ENCODE peak calls at places on chromosome 9, in six cellular contexts. F is aorta, L is thyroid gland, P is astrocyte of the cerebellum, U is right cardiac atrium, J is neuronal stem cell. H is an unnamed sample.

GRCh38 chr9:79083621-79084020 is 488.1 kb upstream of the TLE4 start:
- DNase-seq in U (no peak), J (no peak), F (no peak), P (no peak), L (no peak), H (no peak)

GRCh38 chr9:134010774-134011173 is 14.5 kb upstream of the BRD3OS start:
- DNase-seq in P (no peak), U (no peak), J (no peak), F (no peak), L (peak; percentile 71), H (peak; percentile 75)

GRCh38 chr9:116096853-116097252 is 56.7 kb upstream of the PAPPA start:
- DNase-seq in F (no peak), L (no peak), U (no peak), J (no peak), P (no peak), H (no peak)

GRCh38 chr9:134617246-134617645 is 24.4 kb upstream of the COL5A1 start:
- DNase-seq in L (no peak), F (peak; percentile 25), P (no peak), U (peak; percentile 5), J (no peak), H (no peak)

GRCh38 chr9:98964911-98965336 is 21.2 kb downstream of the COL15A1 start:
- DNase-seq in F (no peak), P (no peak), L (no peak), U (peak; percentile 68), J (no peak), H (no peak)

GRCh38 chr9:108486791-108487190 is 369.0 kb downstream of the ACTL7B start:
- DNase-seq in F (no peak), P (no peak), J (no peak), U (no peak), L (no peak), H (no peak)

GRCh38 chr9:83538172-83538889 is at the start of gene FRMD3:
- DNase-seq in U (peak; percentile 93), F (peak; percentile 92), J (peak; percentile 78), L (peak; percentile 91), P (peak; percentile 39), H (peak; percentile 85)

GRCh38 chr9:129223551-129224208 is 45.6 kb upstream of the IER5L start:
- DNase-seq in U (no peak), L (peak; percentile 26), F (no peak), P (no peak), J (no peak), H (no peak)

GRCh38 chr9:3887798-3888495 is 362.1 kb upstream of the RFX3 start:
- DNase-seq in U (no peak), P (no peak), F (no peak), L (no peak), J (no peak), H (no peak)

GRCh38 chr9:15501179-15501578 is 9.6 kb downstream of the PSIP1 start:
- DNase-seq in J (no peak), U (no peak), P (no peak), L (no peak), F (no peak), H (no peak)

GRCh38 chr9:87622098-87622497 is 103.8 kb upstream of the CTSL start:
- DNase-seq in J (no peak), P (no peak), F (no peak), U (no peak), L (no peak), H (no peak)

GRCh38 chr9:2655411-2655901 is 33.9 kb downstream of the VLDLR start:
- DNase-seq in P (peak; percentile 78), J (no peak), U (no peak), L (no peak), F (no peak), H (no peak)

GRCh38 chr9:87682618-87683017 is 43.3 kb upstream of the CTSL start:
- DNase-seq in F (no peak), P (no peak), L (no peak), U (no peak), J (no peak), H (peak; percentile 87)

GRCh38 chr9:78288214-78288892 is 8.6 kb upstream of the PSAT1 start:
- DNase-seq in J (no peak), P (no peak), F (no peak), L (no peak), U (no peak), H (no peak)

GRCh38 chr9:136081826-136082495 is 13.1 kb downstream of the NACC2 start:
- DNase-seq in U (peak; percentile 33), L (no peak), P (no peak), J (no peak), F (peak; percentile 67), H (no peak)

GRCh38 chr9:98219794-98220370 is 27.4 kb upstream of the CORO2A start:
- DNase-seq in L (no peak), P (no peak), J (no peak), F (no peak), U (no peak), H (no peak)

GRCh38 chr9:130237071-130237470 is 28.5 kb upstream of the HMCN2 start:
- DNase-seq in F (peak; percentile 55), U (no peak), J (no peak), L (no peak), P (no peak), H (no peak)

GRCh38 chr9:108844856-108845255 is 10.9 kb downstream of the ACTL7B start:
- DNase-seq in F (no peak), P (no peak), J (no peak), U (no peak), L (no peak), H (no peak)

GRCh38 chr9:976258-976804 is at the start of gene DMRT3:
- DNase-seq in J (peak; percentile 59), P (no peak), F (no peak), L (peak; percentile 73), U (no peak), H (no peak)

GRCh38 chr9:69584746-69585145 is 87.4 kb downstream of the APBA1 start:
- DNase-seq in F (no peak), P (no peak), U (no peak), L (no peak), J (no peak), H (no peak)

GRCh38 chr9:112072721-112073553 is 102.2 kb downstream of the SUSD1 start:
- DNase-seq in J (no peak), F (no peak), U (no peak), P (peak; percentile 67), L (no peak), H (no peak)

GRCh38 chr9:112064871-112065270 is 110.2 kb downstream of the SUSD1 start:
- DNase-seq in U (no peak), F (no peak), P (no peak), L (no peak), J (no peak), H (no peak)

GRCh38 chr9:112074250-112075008 is 100.7 kb downstream of the SUSD1 start:
- DNase-seq in L (peak; percentile 58), U (peak; percentile 75), P (peak; percentile 83), J (peak; percentile 63), F (no peak), H (peak; percentile 69)

GRCh38 chr9:112065781-112066606 is 109.1 kb downstream of the SUSD1 start:
- DNase-seq in U (no peak), F (no peak), P (peak; percentile 53), J (no peak), L (peak; percentile 44), H (peak; percentile 71)

DNA sequence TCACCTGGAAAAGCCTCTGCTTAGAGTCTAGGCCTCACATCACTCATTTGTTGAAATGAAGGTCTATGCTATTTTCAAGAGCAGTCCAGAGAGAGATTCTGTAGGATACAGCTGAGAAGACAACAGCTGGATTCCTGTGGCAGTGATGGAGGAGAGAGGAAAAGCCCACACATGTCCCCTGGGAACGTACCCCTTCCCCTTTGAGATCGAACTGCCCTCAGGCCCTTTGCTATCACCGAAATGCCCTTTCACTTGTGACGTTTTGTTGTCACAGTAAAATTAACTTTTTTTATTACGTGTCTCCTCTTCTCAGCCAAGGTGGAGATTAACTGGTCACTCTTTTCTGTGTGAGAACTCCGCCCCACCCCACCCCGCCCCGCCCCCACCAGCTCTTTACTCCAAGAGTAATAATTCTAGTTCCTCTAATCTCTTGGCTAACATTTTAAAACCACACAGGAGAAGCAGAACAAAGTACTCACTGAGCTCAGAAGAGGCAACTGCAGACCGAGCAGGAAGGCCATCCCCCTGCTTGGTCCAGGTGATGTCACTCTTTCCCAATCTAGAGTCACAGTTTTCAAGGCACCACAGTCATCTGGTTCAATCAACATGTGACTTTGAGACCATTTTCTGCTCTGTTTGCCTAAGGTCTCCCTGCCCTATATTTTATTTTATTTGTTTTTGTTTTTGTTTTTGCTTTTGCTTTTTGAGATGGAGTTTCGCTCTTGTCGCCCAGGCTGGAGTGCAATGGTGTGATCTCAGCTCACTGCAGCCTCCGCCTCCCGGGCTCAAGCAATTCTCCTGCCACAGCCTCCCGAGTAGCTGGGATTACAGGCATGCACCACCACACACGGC is 105.6 kb downstream of the SUSD1 start:
- DNase-seq in J (no peak), P (no peak), L (no peak), F (no peak), U (no peak), H (peak; percentile 69)
- H3K4me3 ChIP-seq in J (no peak overlapping the region), P (no peak overlapping the region), L (no peak overlapping the region), F (no peak overlapping the region), U (no peak overlapping the region), H (no peak overlapping the region)

GRCh38 chr9:93827545-93828330 is 127.4 kb downstream of the BARX1 start:
- DNase-seq in P (peak; percentile 11), U (peak; percentile 70), J (peak; percentile 60), F (peak; percentile 82), L (peak; percentile 50), H (peak; percentile 72)
- H3K4me3 ChIP-seq in P (peak overlapping the region; percentile 29), U (peak overlapping the region; percentile 33), J (peak overlapping the region; percentile 38), F (peak overlapping the region; percentile 18), L (no peak overlapping the region), H (no peak overlapping the region)

GRCh38 chr9:17433526-17433925 is 145.3 kb upstream of the SH3GL2 start:
- DNase-seq in L (no peak), U (no peak), J (no peak), P (no peak), F (no peak), H (no peak)

GRCh38 chr9:17437813-17438212 is 141.1 kb upstream of the SH3GL2 start:
- DNase-seq in L (no peak), J (no peak), U (no peak), P (no peak), F (no peak), H (no peak)

GRCh38 chr9:17436854-17437253 is 142.0 kb upstream of the SH3GL2 start:
- DNase-seq in L (no peak), F (no peak), U (no peak), P (no peak), J (no peak), H (no peak)
- H3K4me3 ChIP-seq in L (no peak overlapping the region), F (no peak overlapping the region), U (no peak overlapping the region), P (no peak overlapping the region), J (no peak overlapping the region), H (no peak overlapping the region)

DNA sequence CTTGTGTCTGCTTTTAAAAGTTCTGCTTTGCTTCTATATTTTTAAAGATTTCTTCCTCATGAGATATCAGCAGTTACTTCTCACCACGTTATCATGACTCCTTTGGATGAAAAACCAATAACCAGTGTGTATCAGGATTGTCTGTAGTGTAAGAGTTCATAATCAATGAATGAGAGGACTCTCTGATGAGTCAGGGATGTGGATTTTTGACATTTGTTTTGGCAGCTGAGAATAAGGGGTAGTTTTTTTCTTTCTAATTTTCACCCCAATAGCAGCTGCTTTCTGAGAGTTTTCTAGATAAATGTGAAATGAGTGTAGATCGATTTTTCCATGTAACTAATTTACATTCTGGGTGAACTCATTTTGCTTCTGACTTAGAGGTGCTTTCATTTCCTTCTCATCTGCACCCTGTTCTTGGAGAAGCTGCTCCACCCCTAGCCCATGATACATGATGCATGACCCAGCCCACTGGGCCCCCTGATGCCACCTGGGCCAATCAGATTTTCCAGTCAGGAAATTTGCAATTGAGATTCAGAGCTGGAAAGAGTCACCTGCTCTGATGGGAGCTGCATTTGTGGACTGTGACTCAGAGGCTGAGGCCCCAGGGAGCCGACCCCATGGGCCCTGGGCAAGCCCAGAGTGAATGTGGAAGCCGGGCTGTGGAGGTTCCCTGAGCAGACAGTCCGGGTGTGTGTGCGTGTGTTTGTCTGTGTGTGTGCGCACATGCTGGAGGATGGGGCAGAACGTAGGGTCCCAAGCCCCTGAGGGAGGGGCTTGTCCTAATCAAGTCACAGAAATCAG is 159.3 kb downstream of the RGS3 start:
- DNase-seq in J (no peak), P (peak; percentile 88), F (peak; percentile 90), L (no peak), U (no peak), H (peak; percentile 47)
- H3K4me3 ChIP-seq in J (no peak overlapping the region), P (no peak overlapping the region), F (no peak overlapping the region), L (no peak overlapping the region), U (no peak overlapping the region), H (no peak overlapping the region)

H was measured in body of pancreas.